ENCODE peak calls at places on chromosomes 12 and 14, in nine cellular contexts. D is CD4-positive, alpha-beta memory T cell; W is dorsolateral prefrontal cortex; S is HCT116; Q is neural progenitor cell; B is fibroblast of lung; N is HepG2; I is lower lobe of right lung; E is GM23248. K is an unnamed sample.
A peak's percentile ranks its signal among the peaks of the same experiment; 100 is the strongest.

GRCh38 chr14:53391156-53391555 is 238.0 kb upstream of the DDHD1 start:
- DNase-seq in D (no peak), W (no peak), S (peak; percentile 72), Q (no peak), B (peak; percentile 90), N (peak; percentile 13), I (no peak), E (peak; percentile 87), K (no peak)

GRCh38 chr12:38921025-38921677 is 15.8 kb upstream of the CPNE8 start:
- DNase-seq in D (no peak), W (no peak), S (peak; percentile 69), Q (peak; percentile 72), B (peak; percentile 72), N (peak; percentile 65), I (no peak), E (peak; percentile 70), K (no peak)

GRCh38 chr12:117208206-117208605 is 17.9 kb upstream of the FBXO21 start:
- DNase-seq in D (no peak), W (no peak), S (no peak), Q (no peak), B (no peak), N (no peak), I (no peak), E (no peak), K (no peak)

GRCh38 chr14:95111507-95112164 is 45.7 kb downstream of the DICER1 start:
- DNase-seq in D (no peak), W (no peak), S (no peak), Q (no peak), B (no peak), N (no peak), I (no peak), E (no peak), K (no peak)

GRCh38 chr14:54364555-54365415 is 32.0 kb upstream of the CDKN3 start:
- DNase-seq in D (no peak), W (no peak), S (no peak), Q (no peak), B (peak; percentile 86), N (peak; percentile 83), I (no peak), E (peak; percentile 81), K (no peak)

GRCh38 chr14:58574623-58575022 is 63.1 kb upstream of the DACT1 start:
- DNase-seq in D (no peak), W (no peak), S (no peak), Q (no peak), B (no peak), N (no peak), I (no peak), E (peak; percentile 6), K (no peak)

GRCh38 chr12:76152161-76152807 is 67.8 kb upstream of the NAP1L1 start:
- DNase-seq in D (no peak), W (peak; percentile 56), S (no peak), Q (no peak), B (no peak), N (no peak), I (no peak), E (no peak), K (no peak)

GRCh38 chr14:102532204-102532658 is 22.7 kb upstream of the ANKRD9 start:
- DNase-seq in D (no peak), W (no peak), S (no peak), Q (no peak), B (peak; percentile 32), N (no peak), I (no peak), E (peak; percentile 34), K (no peak)

GRCh38 chr12:46786774-46787173 is 39.0 kb downstream of the SLC38A4 start:
- DNase-seq in D (no peak), W (no peak), S (no peak), Q (no peak), B (peak; percentile 72), N (no peak), I (no peak), E (peak; percentile 68), K (no peak)

GRCh38 chr14:35378638-35379568 is 25.6 kb downstream of the NFKBIA start:
- DNase-seq in D (no peak), W (no peak), S (no peak), Q (no peak), B (peak; percentile 38), N (no peak), I (no peak), E (peak; percentile 27), K (no peak)

GRCh38 chr12:98418357-98419075 is 96.9 kb upstream of the TMPO start:
- DNase-seq in D (no peak), W (no peak), S (no peak), Q (peak; percentile 52), B (peak; percentile 99), N (no peak), I (peak; percentile 95), E (peak; percentile 99), K (peak; percentile 76)

DNA sequence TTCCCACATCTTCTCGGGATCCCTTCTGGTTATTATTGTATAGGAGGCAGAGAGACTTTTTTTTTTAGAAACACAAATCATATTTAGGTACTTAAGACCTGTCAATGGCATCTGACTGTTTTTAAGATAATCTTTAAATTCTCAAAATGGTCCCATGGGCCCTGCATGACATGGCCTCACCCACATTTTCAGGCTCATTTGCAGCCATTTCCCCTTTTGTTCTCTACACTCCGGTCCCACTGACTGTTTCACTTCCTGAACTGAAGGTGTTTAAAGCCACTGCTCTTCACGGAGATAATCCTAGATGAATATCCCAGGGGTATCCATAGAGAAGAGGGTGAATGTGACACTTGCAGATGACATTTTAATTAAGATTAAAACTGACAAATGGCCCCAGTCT is 12.3 kb upstream of the C12orf71 start:
- DNase-seq in D (no peak), W (no peak), S (no peak), Q (no peak), B (no peak), N (no peak), I (no peak), E (no peak), K (no peak)
- H3K27ac ChIP-seq in D (no peak overlapping the region), W (no peak overlapping the region), S (no peak overlapping the region), Q (no peak overlapping the region), B (no peak overlapping the region), N (no peak overlapping the region), I (no peak overlapping the region), E (no peak overlapping the region), K (no peak overlapping the region)

GRCh38 chr14:56170028-56170427 is 51.8 kb downstream of the PELI2 start:
- DNase-seq in D (no peak), W (no peak), S (no peak), Q (no peak), B (peak; percentile 36), N (no peak), I (no peak), E (no peak), K (no peak)

GRCh38 chr14:56170877-56171422 is 52.7 kb downstream of the PELI2 start:
- DNase-seq in D (no peak), W (no peak), S (no peak), Q (no peak), B (no peak), N (no peak), I (no peak), E (no peak), K (no peak)

GRCh38 chr14:56173360-56173922 is 55.2 kb downstream of the PELI2 start:
- DNase-seq in D (no peak), W (no peak), S (no peak), Q (no peak), B (no peak), N (no peak), I (no peak), E (no peak), K (no peak)

GRCh38 chr14:56172571-56172971 is 54.4 kb downstream of the PELI2 start:
- DNase-seq in D (no peak), W (no peak), S (no peak), Q (no peak), B (peak; percentile 91), N (no peak), I (no peak), E (peak; percentile 80), K (no peak)

DNA sequence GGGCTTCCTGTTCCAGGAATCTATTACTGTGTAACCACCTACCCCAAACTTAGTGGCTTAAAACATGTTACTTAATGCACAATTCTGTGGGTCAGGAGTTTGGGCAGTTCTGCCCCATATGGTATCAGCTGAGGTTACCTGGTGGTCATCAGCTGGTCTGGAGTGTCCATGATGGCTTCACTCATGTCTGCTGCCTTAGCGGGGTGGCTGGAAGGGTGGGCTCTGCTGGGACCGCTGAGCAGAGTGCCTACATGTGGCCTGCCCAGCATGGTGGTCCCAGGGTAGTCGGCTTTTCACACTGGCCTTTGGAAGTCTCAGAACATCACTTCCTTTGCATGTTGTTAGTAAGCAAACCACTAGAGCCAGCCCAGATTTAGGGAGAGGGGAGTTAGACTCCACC is 53.9 kb downstream of the PELI2 start:
- DNase-seq in D (no peak), W (no peak), S (no peak), Q (no peak), B (no peak), N (no peak), I (no peak), E (no peak), K (no peak)
- H3K27ac ChIP-seq in D (no peak overlapping the region), W (no peak overlapping the region), S (no peak overlapping the region), Q (no peak overlapping the region), B (peak overlapping the region; percentile 8), N (no peak overlapping the region), I (no peak overlapping the region), E (peak overlapping the region; percentile 46), K (no peak overlapping the region)

GRCh38 chr12:123095074-123095694 is 55.7 kb downstream of the PITPNM2 start:
- DNase-seq in D (no peak), W (no peak), S (no peak), Q (no peak), B (no peak), N (no peak), I (no peak), E (no peak), K (no peak)

GRCh38 chr12:123096159-123096558 is 54.7 kb downstream of the PITPNM2 start:
- DNase-seq in D (no peak), W (no peak), S (no peak), Q (no peak), B (peak; percentile 27), N (no peak), I (no peak), E (no peak), K (no peak)

GRCh38 chr12:123091756-123092155 is 59.1 kb downstream of the PITPNM2 start:
- DNase-seq in D (no peak), W (no peak), S (no peak), Q (no peak), B (no peak), N (no peak), I (no peak), E (no peak), K (no peak)

GRCh38 chr12:123092866-123093265 is 58.0 kb downstream of the PITPNM2 start:
- DNase-seq in D (no peak), W (no peak), S (no peak), Q (no peak), B (no peak), N (no peak), I (no peak), E (no peak), K (no peak)

GRCh38 chr12:123094349-123095073 is 56.4 kb downstream of the PITPNM2 start:
- DNase-seq in D (no peak), W (no peak), S (peak; percentile 49), Q (no peak), B (peak; percentile 72), N (peak; percentile 79), I (no peak), E (peak; percentile 88), K (peak; percentile 73)
- H3K27ac ChIP-seq in D (no peak overlapping the region), W (peak overlapping the region; percentile 36), S (peak overlapping the region; percentile 42), Q (no peak overlapping the region), B (peak overlapping the region; percentile 65), N (peak overlapping the region; percentile 53), I (peak overlapping the region; percentile 15), E (no peak overlapping the region), K (peak overlapping the region; percentile 89)

DNA sequence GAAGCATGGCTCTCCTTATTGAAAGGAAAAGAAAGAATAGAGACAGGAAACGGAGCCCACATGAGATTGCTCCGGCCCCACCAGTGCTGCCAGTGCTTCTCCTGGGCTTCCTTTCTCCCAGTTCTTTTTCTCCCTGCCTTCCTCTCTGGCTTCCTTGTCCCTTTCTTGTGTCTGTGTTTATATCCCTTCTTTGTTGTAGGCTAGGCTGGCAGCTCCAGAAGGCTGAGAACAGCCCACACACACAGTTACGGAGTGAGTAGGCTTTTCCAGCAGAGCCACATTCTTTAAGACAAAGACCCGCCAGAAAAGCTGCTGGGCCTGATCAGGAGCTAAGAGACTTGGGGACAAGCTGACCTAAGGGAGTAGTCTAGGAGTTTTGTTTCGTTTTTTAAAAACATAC is 13.0 kb downstream of the CIPC start:
- DNase-seq in D (no peak), W (peak; percentile 71), S (no peak), Q (peak; percentile 95), B (peak; percentile 50), N (no peak), I (no peak), E (peak; percentile 39), K (no peak)
- H3K27ac ChIP-seq in D (no peak overlapping the region), W (peak overlapping the region; percentile 96), S (no peak overlapping the region), Q (peak overlapping the region; percentile 81), B (no peak overlapping the region), N (no peak overlapping the region), I (peak overlapping the region; percentile 74), E (peak overlapping the region; percentile 34), K (peak overlapping the region; percentile 99)

K was measured in gastrocnemius medialis.